ENCODE peak calls at places on chromosomes 2 and 18, in five cellular contexts. U, Q, P, T and F are unnamed samples.

GRCh38 chr18:40348196-40348595 is 1606.8 kb upstream of the PIK3C3 start:
- DNase-seq in U (no peak), Q (no peak), T (no peak), P (no peak), F (no peak)

GRCh38 chr2:70771446-70771845 is 3.4 kb upstream of the ADD2 start:
- DNase-seq in Q (no peak), T (no peak), U (no peak), P (no peak), F (no peak)

GRCh38 chr2:56912490-56912889 is 728.7 kb downstream of the CCDC85A start:
- DNase-seq in Q (no peak), T (no peak), P (no peak), U (no peak), F (no peak)

GRCh38 chr2:64640153-64641044 is 13.3 kb downstream of the SERTAD2 start:
- DNase-seq in P (no peak), Q (no peak), T (no peak), U (no peak), F (no peak)

GRCh38 chr2:32246911-32247310 is 17.8 kb downstream of the NLRC4 start:
- DNase-seq in Q (no peak), T (no peak), P (no peak), U (peak; percentile 14), F (no peak)

GRCh38 chr2:113822087-113822805 is 65.8 kb upstream of the SLC35F5 start:
- DNase-seq in P (no peak), U (no peak), Q (no peak), T (no peak), F (no peak)

GRCh38 chr2:67782443-67782842 is 280.4 kb downstream of the C1D start:
- DNase-seq in U (no peak), Q (no peak), P (no peak), T (no peak), F (no peak)

GRCh38 chr2:10344105-10345066 is 41.7 kb downstream of the HPCAL1 start:
- DNase-seq in Q (no peak), T (no peak), P (no peak), U (no peak), F (no peak)

GRCh38 chr18:702957-703659 is 9.3 kb downstream of the ENOSF1 start:
- DNase-seq in U (no peak), T (no peak), Q (no peak), P (peak; percentile 86), F (no peak)

GRCh38 chr2:78985558-78985957 is 39.9 kb upstream of the REG3G start:
- DNase-seq in U (no peak), P (no peak), T (no peak), Q (no peak), F (no peak)

GRCh38 chr2:18788590-18788989 is 199.2 kb upstream of the NT5C1B start:
- DNase-seq in Q (no peak), U (peak; percentile 36), P (no peak), T (peak; percentile 29), F (no peak)

GRCh38 chr2:232382331-232383225 is 4.0 kb downstream of the ALPP start:
- DNase-seq in Q (no peak), U (no peak), P (no peak), T (no peak), F (no peak)

GRCh38 chr2:170821631-170822291 is 5.1 kb downstream of the GAD1 start:
- DNase-seq in T (no peak), U (no peak), Q (no peak), P (no peak), F (no peak)

GRCh38 chr18:45793295-45793965 is 32.0 kb upstream of the SIGLEC15 start:
- DNase-seq in T (peak; percentile 68), U (no peak), Q (no peak), P (peak; percentile 70), F (no peak)

GRCh38 chr2:12953596-12953995 is 236.9 kb downstream of the TRIB2 start:
- DNase-seq in Q (no peak), U (no peak), T (no peak), P (no peak), F (no peak)

GRCh38 chr18:4270016-4270415 is 185.1 kb downstream of the DLGAP1 start:
- DNase-seq in Q (no peak), T (no peak), P (no peak), U (no peak), F (no peak)

GRCh38 chr2:132593171-132593570 is 76.8 kb downstream of the LYPD1 start:
- DNase-seq in U (no peak), Q (no peak), T (no peak), P (no peak), F (no peak)

GRCh38 chr2:65265090-65266045 is 37.7 kb downstream of the ACTR2 start:
- DNase-seq in Q (no peak), P (peak; percentile 85), U (peak; percentile 72), T (peak; percentile 38), F (peak; percentile 49)

GRCh38 chr2:199148076-199148845 is 309.5 kb downstream of the SATB2 start:
- DNase-seq in U (no peak), T (no peak), P (no peak), Q (no peak), F (no peak)

GRCh38 chr2:180124273-180124881 is 117.3 kb upstream of the CWC22 start:
- DNase-seq in T (no peak), Q (no peak), P (peak; percentile 48), U (peak; percentile 47), F (peak; percentile 79)

GRCh38 chr18:22846088-22846683 is 86.9 kb upstream of the RBBP8 start:
- DNase-seq in T (no peak), P (peak; percentile 42), Q (no peak), U (peak; percentile 54), F (peak; percentile 31)

GRCh38 chr2:238108423-238109201 is 8.5 kb downstream of the ESPNL start:
- DNase-seq in U (no peak), Q (no peak), P (no peak), T (peak; percentile 16), F (no peak)

GRCh38 chr2:133264951-133265949 is 303.0 kb downstream of the NCKAP5 start:
- DNase-seq in P (no peak), U (no peak), Q (no peak), T (peak; percentile 72), F (peak; percentile 9)

GRCh38 chr2:168246483-168247340 is 683 bp downstream of the STK39 start:
- DNase-seq in U (peak; percentile 42), T (peak; percentile 71), P (peak; percentile 78), Q (peak; percentile 61), F (peak; percentile 37)

GRCh38 chr2:31134450-31134849 is 3.8 kb downstream of the GALNT14 start:
- DNase-seq in P (no peak), U (no peak), Q (no peak), T (no peak), F (no peak)

GRCh38 chr2:86300496-86300895 is 36.9 kb downstream of the REEP1 start:
- DNase-seq in Q (no peak), P (no peak), U (no peak), T (peak; percentile 64), F (no peak)

GRCh38 chr2:31274700-31275075 is 40.7 kb downstream of the EHD3 start:
- DNase-seq in Q (no peak), U (no peak), P (no peak), T (no peak), F (no peak)

GRCh38 chr2:37365669-37366068 is 21.2 kb downstream of the QPCT start:
- DNase-seq in U (no peak), T (no peak), Q (no peak), P (no peak), F (no peak)

GRCh38 chr2:241882090-241882625 is 12.6 kb downstream of the RTP5 start:
- DNase-seq in Q (peak; percentile 58), T (peak; percentile 54), P (peak; percentile 71), U (no peak), F (no peak)